ENCODE peak calls at places on chromosomes 3 and 15, in ten cellular contexts. W is mesothelial cell of epicardium, R is astrocyte of the cerebellum, P is BJ, J is mammary epithelial cell, X is H9, O is astrocyte of the spinal cord, T is WTC11, E is nephron progenitor cell, I is AG04450. N is an unnamed sample.

GRCh38 chr3:187986514-187986934 is 167.4 kb upstream of the LPP start:
- DNase-seq in O (peak), R (no peak), E (no peak), W (no peak), I (peak), J (peak), T (no peak), P (peak), X (no peak), N (no peak)

GRCh38 chr3:81974754-81975153 is 213.3 kb upstream of the GBE1 start:
- DNase-seq in P (no peak), X (no peak), T (no peak), O (no peak), J (no peak), E (no peak), W (no peak), I (no peak), R (no peak), N (no peak)

GRCh38 chr15:30859091-30859874 is 44.4 kb upstream of the FAN1 start:
- DNase-seq in T (no peak), X (no peak), P (peak), R (no peak), I (peak), W (no peak), J (no peak), E (peak), O (peak), N (no peak)

GRCh38 chr3:58529516-58530353 is 7.3 kb downstream of the ACOX2 start:
- DNase-seq in I (no peak), E (peak), X (peak), R (no peak), T (peak), W (no peak), O (no peak), P (no peak), J (no peak), N (peak)

GRCh38 chr15:80068578-80068977 is 9.1 kb downstream of the ZFAND6 start:
- DNase-seq in E (no peak), O (peak), X (no peak), W (no peak), P (peak), R (no peak), J (no peak), I (no peak), T (no peak), N (no peak)

GRCh38 chr15:93524432-93524831 is 435.4 kb upstream of the RGMA start:
- DNase-seq in W (no peak), T (no peak), P (no peak), I (no peak), E (no peak), R (no peak), J (no peak), O (no peak), X (no peak), N (no peak)

GRCh38 chr15:39376371-39376909 is 204.4 kb upstream of the THBS1 start:
- DNase-seq in X (no peak), R (no peak), P (peak), O (no peak), E (no peak), J (peak), I (no peak), W (no peak), T (no peak), N (no peak)

GRCh38 chr15:29924750-29925149 is 102.5 kb upstream of the TJP1 start:
- DNase-seq in P (no peak), T (peak), O (peak), R (peak), I (peak), E (peak), X (peak), J (peak), W (no peak), N (no peak)

GRCh38 chr15:61318276-61318675 is 89.2 kb upstream of the RORA start:
- DNase-seq in W (no peak), T (no peak), R (no peak), P (no peak), J (no peak), X (no peak), E (no peak), I (no peak), O (no peak), N (peak)

GRCh38 chr15:37872661-37873060 is 61.8 kb upstream of the TMCO5A start:
- DNase-seq in P (no peak), X (no peak), R (no peak), O (no peak), J (no peak), I (no peak), W (no peak), E (no peak), T (no peak), N (no peak)

DNA sequence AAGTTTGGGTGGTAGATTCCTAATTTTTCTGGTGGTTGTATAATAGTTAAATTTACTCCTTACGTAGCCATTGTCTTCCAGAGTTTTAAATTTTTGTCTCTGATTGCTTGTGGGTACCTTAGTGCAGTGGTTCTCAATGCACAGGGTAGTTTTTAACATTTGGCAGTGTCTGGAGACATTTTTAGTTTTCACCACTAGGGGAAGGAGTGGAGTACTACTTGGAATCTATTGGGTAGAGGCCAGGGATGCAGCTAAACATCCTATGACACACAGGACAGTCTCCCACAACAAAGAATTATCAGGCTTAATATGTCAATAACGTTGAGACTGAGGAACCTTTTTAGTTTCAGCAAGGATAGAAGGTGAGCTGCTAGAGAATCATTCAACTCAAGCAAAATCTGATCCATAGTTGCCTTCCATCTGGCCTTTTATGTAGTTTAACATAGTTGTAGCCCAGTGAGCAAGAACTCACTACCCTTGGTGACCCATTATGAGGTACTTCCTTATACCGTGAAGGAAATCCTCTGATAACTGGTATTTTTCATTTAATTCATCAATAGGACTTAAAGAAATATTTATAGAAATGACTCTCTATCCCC is 8.6 kb upstream of the STX19 start:
- DNase-seq in W (no peak), X (no peak), R (no peak), E (no peak), T (no peak), J (peak), O (peak), P (no peak), I (peak), N (no peak)
- TF ChIP-seq CTCF in W (peak), X (peak), R (peak), E (peak), T (peak), J (peak), O (peak), P (peak), I (peak), N (peak)

DNA sequence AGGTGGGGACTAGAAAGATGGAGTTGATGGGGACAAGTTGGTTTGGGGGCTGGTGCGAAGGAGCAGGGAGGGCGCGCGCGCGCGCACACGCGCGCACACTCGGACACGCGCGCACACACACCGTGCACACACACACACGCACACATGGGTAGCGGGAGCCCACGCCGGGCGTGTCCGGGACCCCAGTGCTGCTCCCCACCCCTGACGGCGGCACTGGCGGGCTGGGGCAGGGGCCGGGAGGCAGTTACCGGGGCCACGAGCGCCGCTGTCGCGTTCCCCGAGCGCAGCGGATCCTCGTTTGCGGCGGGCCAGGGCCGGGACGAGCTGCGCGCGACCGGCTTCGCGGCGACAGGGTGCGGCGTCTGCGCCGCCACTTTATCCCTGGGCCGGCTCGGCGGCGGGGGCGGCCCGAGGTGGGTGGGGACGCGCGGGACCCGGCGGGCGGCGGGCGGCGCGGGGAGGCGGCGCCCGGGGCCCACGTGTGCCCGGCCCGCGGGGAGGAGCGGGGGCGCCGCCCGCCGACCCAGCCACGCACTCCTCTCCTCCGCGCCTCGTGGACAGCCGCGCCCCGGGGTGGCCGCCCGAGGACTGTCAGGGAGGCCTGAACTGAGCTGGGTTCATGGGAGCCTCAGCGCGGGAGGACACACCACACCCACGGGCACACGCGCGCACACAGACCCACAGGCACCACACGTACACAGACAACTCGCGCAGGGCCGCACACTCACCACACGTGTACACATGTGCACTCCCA is 698 bp upstream of the MGLL start:
- DNase-seq in R (no peak), T (peak), P (no peak), X (no peak), J (peak), W (no peak), E (peak), I (no peak), O (no peak), N (peak)
- TF ChIP-seq CTCF in R (no peak), T (no peak), P (peak), X (no peak), J (no peak), W (no peak), E (no peak), I (no peak), O (no peak), N (no peak)

GRCh38 chr3:24069045-24069444 is 124.0 kb downstream of the NR1D2 start:
- DNase-seq in P (no peak), T (no peak), R (no peak), W (no peak), X (no peak), J (no peak), O (no peak), I (no peak), E (no peak), N (no peak)
- TF ChIP-seq CTCF in P (peak), T (no peak), R (no peak), W (no peak), X (peak), J (peak), O (no peak), I (no peak), E (no peak), N (peak)

GRCh38 chr15:89776274-89777072 is at the start of gene MESP2:
- DNase-seq in X (peak), E (peak), W (peak), J (peak), T (peak), R (peak), I (no peak), O (peak), P (no peak), N (peak)
- TF ChIP-seq CTCF in X (peak), E (peak), W (peak), J (peak), T (no peak), R (peak), I (peak), O (peak), P (peak), N (peak)

GRCh38 chr15:89679221-89679620 is at the start of gene PLIN1:
- DNase-seq in T (no peak), W (no peak), I (no peak), R (no peak), X (no peak), P (no peak), J (no peak), E (no peak), O (no peak), N (no peak)
- TF ChIP-seq CTCF in T (no peak), W (no peak), I (no peak), R (no peak), X (no peak), P (no peak), J (no peak), E (no peak), O (no peak), N (no peak)

GRCh38 chr15:98292442-98293240 is 332.1 kb downstream of the ARRDC4 start:
- DNase-seq in J (peak), R (no peak), X (peak), O (no peak), P (no peak), E (peak), W (no peak), I (no peak), T (peak), N (peak)
- TF ChIP-seq CTCF in J (peak), R (peak), X (peak), O (peak), P (peak), E (peak), W (peak), I (peak), T (peak), N (peak)

GRCh38 chr15:64092075-64092820 is 1.4 kb downstream of the CIAO2A start:
- DNase-seq in P (no peak), I (no peak), T (no peak), E (no peak), W (no peak), J (no peak), O (no peak), R (no peak), X (no peak), N (no peak)
- TF ChIP-seq CTCF in P (no peak), I (no peak), T (no peak), E (no peak), W (no peak), J (peak), O (no peak), R (no peak), X (peak), N (no peak)

GRCh38 chr3:148162132-148162531 is 535.6 kb upstream of the AGTR1 start:
- DNase-seq in I (no peak), X (no peak), J (no peak), E (no peak), T (no peak), R (no peak), P (no peak), O (peak), W (no peak), N (no peak)
- TF ChIP-seq CTCF in I (no peak), X (peak), J (peak), E (no peak), T (no peak), R (peak), P (no peak), O (peak), W (no peak), N (no peak)

GRCh38 chr3:63193647-63194046 is 84.5 kb upstream of the SYNPR start:
- DNase-seq in W (no peak), J (peak), P (no peak), E (no peak), T (no peak), O (peak), I (no peak), X (no peak), R (peak), N (no peak)
- TF ChIP-seq CTCF in W (no peak), J (peak), P (peak), E (peak), T (peak), O (peak), I (peak), X (peak), R (peak), N (peak)